ENCODE peak calls at places on chromosomes 13 and 19, in eight cellular contexts. V is breast epithelium, U is prostate gland, E is osteoblast, D is fibroblast of lung, L is SJSA1, W is adipocyte, O is heart right ventricle. Y is an unnamed sample. For H3K36me3, the result is how much of the 10 kb centered on the place peaks cover.

GRCh38 chr13:40401911-40402776 is 264.3 kb downstream of the FOXO1 start:
- DNase-seq in E (peak), D (peak), U (peak), O (peak), L (peak), V (peak), W (peak), Y (no peak)

GRCh38 chr13:98751397-98752110 is 918 bp downstream of the SLC15A1 start:
- DNase-seq in W (peak), O (no peak), D (peak), U (no peak), V (no peak), E (peak), L (no peak), Y (peak)

GRCh38 chr13:68697551-68697950 is 1410.1 kb upstream of the ATXN8OS start:
- DNase-seq in L (no peak), D (peak), U (no peak), O (no peak), V (no peak), W (no peak), E (no peak), Y (no peak)

GRCh38 chr19:58262922-58263296 is 15.8 kb upstream of the ZNF8 start:
- DNase-seq in W (no peak), O (no peak), D (no peak), L (no peak), V (no peak), U (no peak), E (no peak), Y (no peak)

GRCh38 chr13:50797081-50797480 is 46.4 kb downstream of the DLEU7 start:
- DNase-seq in E (no peak), D (no peak), O (no peak), L (no peak), U (no peak), W (no peak), V (no peak), Y (no peak)

GRCh38 chr13:41315466-41316047 is 4.5 kb downstream of the NAA16 start:
- DNase-seq in W (peak), O (no peak), U (no peak), D (peak), V (no peak), L (no peak), E (no peak), Y (no peak)

GRCh38 chr19:11495481-11495880 is 10.2 kb downstream of the ZNF653 start:
- DNase-seq in E (no peak), L (no peak), O (no peak), V (no peak), W (no peak), D (no peak), U (no peak), Y (peak)

GRCh38 chr13:85313761-85314503 is 485.3 kb downstream of the SLITRK6 start:
- DNase-seq in V (no peak), O (no peak), W (peak), L (peak), U (no peak), E (no peak), D (peak), Y (no peak)

GRCh38 chr13:113490496-113491417 is at the start of gene DCUN1D2:
- DNase-seq in U (peak), V (peak), W (peak), O (peak), L (peak), D (peak), E (peak), Y (peak)

GRCh38 chr13:105928048-105928447 is 607.4 kb downstream of the EFNB2 start:
- DNase-seq in L (no peak), O (no peak), U (no peak), E (no peak), D (peak), W (no peak), V (no peak), Y (no peak)

GRCh38 chr19:40750035-40750284 is 317 bp downstream of the ACTMAP start:
- DNase-seq in U (no peak), W (peak), O (no peak), E (no peak), V (no peak), D (no peak), L (no peak), Y (peak)

GRCh38 chr13:50910483-50910805 is 853 bp downstream of the RNASEH2B start:
- DNase-seq in E (peak), W (peak), O (no peak), V (no peak), L (peak), U (no peak), D (peak), Y (peak)

GRCh38 chr13:114226088-114226487 is 8.6 kb upstream of the CDC16 start:
- DNase-seq in D (no peak), E (no peak), L (no peak), U (no peak), V (no peak), W (no peak), O (no peak), Y (no peak)

GRCh38 chr19:49150106-49150943 is 4.9 kb downstream of the HRC start:
- DNase-seq in W (peak), O (peak), E (peak), V (peak), U (peak), D (peak), L (peak), Y (peak)

GRCh38 chr13:33394294-33394932 is 108.9 kb upstream of the STARD13 start:
- DNase-seq in E (no peak), V (no peak), U (no peak), O (no peak), D (no peak), W (no peak), L (no peak), Y (no peak)

GRCh38 chr13:22073718-22074117 is 402.8 kb downstream of the FGF9 start:
- DNase-seq in L (no peak), D (no peak), V (no peak), O (no peak), U (no peak), E (no peak), W (no peak), Y (no peak)

GRCh38 chr19:39655613-39656012 is at the start of gene LGALS16:
- DNase-seq in E (no peak), U (no peak), W (no peak), L (no peak), V (no peak), D (no peak), O (no peak), Y (no peak)

GRCh38 chr13:43364210-43365041 is 341.0 kb downstream of the DNAJC15 start:
- DNase-seq in O (no peak), U (no peak), L (peak), E (peak), V (no peak), D (peak), W (no peak), Y (no peak)

GRCh38 chr19:4130635-4131438 is 6.9 kb upstream of the MAP2K2 start:
- DNase-seq in E (peak), U (no peak), L (no peak), W (peak), V (no peak), O (no peak), D (peak), Y (peak)

GRCh38 chr13:110867380-110867779 is 47.5 kb downstream of the ANKRD10 start:
- DNase-seq in V (no peak), U (no peak), O (no peak), E (no peak), D (no peak), W (no peak), L (peak), Y (no peak)

GRCh38 chr13:94178625-94179244 is 300.7 kb downstream of the DCT start:
- DNase-seq in W (no peak), D (peak), L (no peak), U (peak), O (no peak), E (no peak), V (no peak), Y (no peak)

GRCh38 chr19:56748443-56748842 is 76.9 kb upstream of the ZNF835 start:
- DNase-seq in W (peak), E (no peak), L (no peak), D (no peak), U (no peak), V (no peak), O (no peak), Y (no peak)

GRCh38 chr19:13839193-13839937 is 37.6 kb upstream of the NANOS3 start:
- DNase-seq in V (peak), U (peak), L (peak), O (peak), E (peak), D (peak), W (peak), Y (peak)

GRCh38 chr19:23403581-23404324 is 8.5 kb upstream of the ZNF91 start:
- DNase-seq in U (no peak), O (no peak), W (no peak), V (no peak), L (no peak), E (no peak), D (no peak), Y (peak)

GRCh38 chr13:32443111-32443510 is 15.2 kb upstream of the N4BP2L1 start:
- DNase-seq in O (no peak), V (no peak), W (peak), D (no peak), U (peak), E (no peak), L (no peak), Y (no peak)

GRCh38 chr19:3179739-3180293 is 1.2 kb downstream of the S1PR4 start:
- DNase-seq in O (no peak), W (no peak), E (peak), V (no peak), D (no peak), U (no peak), L (no peak), Y (peak)

GRCh38 chr19:611506-611869 is 21.8 kb downstream of the HCN2 start:
- DNase-seq in E (peak), W (peak), U (no peak), V (no peak), D (peak), L (peak), O (no peak), Y (no peak)

GRCh38 chr13:26707122-26708006 is 53.2 kb downstream of the GPR12 start:
- DNase-seq in D (peak), L (no peak), V (no peak), U (no peak), E (peak), O (no peak), W (peak), Y (peak)

GRCh38 chr13:21925720-21926119 is 254.8 kb downstream of the FGF9 start:
- DNase-seq in E (no peak), L (no peak), D (no peak), W (no peak), O (no peak), U (no peak), V (no peak), Y (peak)

GRCh38 chr13:69857188-69857821 is 250.3 kb upstream of the ATXN8OS start:
- DNase-seq in D (peak), U (no peak), V (no peak), O (no peak), W (peak), L (no peak), E (no peak), Y (no peak)

GRCh38 chr13:35857769-35858168 is 273.4 kb downstream of the DCLK1 start:
- DNase-seq in W (peak), L (peak), E (no peak), U (no peak), O (no peak), V (no peak), D (peak), Y (peak)

GRCh38 chr13:103056008-103056407 is 10.2 kb downstream of the SLC10A2 start:
- DNase-seq in V (no peak), D (no peak), E (no peak), W (no peak), O (no peak), L (no peak), U (no peak), Y (no peak)

GRCh38 chr13:50760751-50761150 is 82.7 kb downstream of the DLEU7 start:
- DNase-seq in O (no peak), V (no peak), L (no peak), U (no peak), E (peak), D (no peak), W (peak), Y (no peak)

GRCh38 chr13:27465611-27466010 is 15.2 kb upstream of the MTIF3 start:
- DNase-seq in W (no peak), O (no peak), V (no peak), L (no peak), D (no peak), E (no peak), U (no peak), Y (no peak)

GRCh38 chr19:40601061-40601973 is at the start of gene LTBP4:
- DNase-seq in U (no peak), V (no peak), L (no peak), W (peak), D (peak), E (peak), O (peak), Y (no peak)

GRCh38 chr19:19071897-19072296 is 8.1 kb downstream of the SLC25A42 start:
- DNase-seq in E (no peak), D (no peak), V (no peak), L (no peak), W (no peak), O (no peak), U (no peak), Y (no peak)

GRCh38 chr13:39335721-39336120 is 267.3 kb downstream of the LHFPL6 start:
- DNase-seq in U (no peak), O (no peak), L (no peak), V (no peak), D (no peak), E (no peak), W (no peak), Y (no peak)

GRCh38 chr13:51942189-51942588 is 69.1 kb downstream of the ATP7B start:
- DNase-seq in W (no peak), E (no peak), V (no peak), O (no peak), L (no peak), D (no peak), U (no peak), Y (no peak)

GRCh38 chr13:102693781-102694180 is 1.1 kb downstream of the METTL21C start:
- DNase-seq in O (no peak), U (no peak), L (no peak), E (peak), V (no peak), W (no peak), D (peak), Y (no peak)

GRCh38 chr19:38564981-38565685 is 52.6 kb downstream of the MAP4K1 start:
- DNase-seq in D (peak), W (peak), E (peak), O (no peak), V (no peak), L (no peak), U (no peak), Y (peak)

GRCh38 chr19:38562096-38562495 is 55.7 kb downstream of the MAP4K1 start:
- DNase-seq in V (no peak), O (no peak), L (no peak), U (no peak), W (no peak), E (peak), D (no peak), Y (no peak)

GRCh38 chr19:38569368-38569983 is 48.3 kb downstream of the MAP4K1 start:
- DNase-seq in O (no peak), L (no peak), E (no peak), D (no peak), W (no peak), U (no peak), V (no peak), Y (no peak)

GRCh38 chr19:38563475-38563874 is 54.3 kb downstream of the MAP4K1 start:
- DNase-seq in U (no peak), W (no peak), E (peak), L (no peak), D (no peak), V (no peak), O (no peak), Y (no peak)

GRCh38 chr19:38565686-38566105 is 52.1 kb downstream of the MAP4K1 start:
- DNase-seq in U (no peak), E (no peak), W (no peak), D (no peak), O (no peak), L (no peak), V (no peak), Y (peak)
- H3K4me3 ChIP-seq in U (peak), E (no peak), W (no peak), D (no peak), O (peak), L (no peak), V (peak), Y (no peak)

GRCh38 chr19:37226248-37226647 is 8.2 kb downstream of the ZNF383 start:
- DNase-seq in W (no peak), D (no peak), V (no peak), E (no peak), L (no peak), U (no peak), O (no peak), Y (no peak)

GRCh38 chr19:37227996-37228395 is 10.0 kb downstream of the ZNF383 start:
- DNase-seq in L (no peak), U (no peak), E (no peak), D (no peak), V (no peak), O (no peak), W (no peak), Y (no peak)
- H3K36me3 ChIP-seq in L (under half), U (under half), E (under half), D (under half), V (under half), O (under half), W (half or more), Y (under half)

GRCh38 chr19:34134190-34135032 is 37.9 kb upstream of the LSM14A start:
- DNase-seq in U (peak), W (peak), V (peak), O (peak), L (peak), D (peak), E (peak), Y (peak)
- H3K4me3 ChIP-seq in U (peak), W (peak), V (peak), O (peak), L (peak), D (peak), E (peak), Y (peak)

DNA sequence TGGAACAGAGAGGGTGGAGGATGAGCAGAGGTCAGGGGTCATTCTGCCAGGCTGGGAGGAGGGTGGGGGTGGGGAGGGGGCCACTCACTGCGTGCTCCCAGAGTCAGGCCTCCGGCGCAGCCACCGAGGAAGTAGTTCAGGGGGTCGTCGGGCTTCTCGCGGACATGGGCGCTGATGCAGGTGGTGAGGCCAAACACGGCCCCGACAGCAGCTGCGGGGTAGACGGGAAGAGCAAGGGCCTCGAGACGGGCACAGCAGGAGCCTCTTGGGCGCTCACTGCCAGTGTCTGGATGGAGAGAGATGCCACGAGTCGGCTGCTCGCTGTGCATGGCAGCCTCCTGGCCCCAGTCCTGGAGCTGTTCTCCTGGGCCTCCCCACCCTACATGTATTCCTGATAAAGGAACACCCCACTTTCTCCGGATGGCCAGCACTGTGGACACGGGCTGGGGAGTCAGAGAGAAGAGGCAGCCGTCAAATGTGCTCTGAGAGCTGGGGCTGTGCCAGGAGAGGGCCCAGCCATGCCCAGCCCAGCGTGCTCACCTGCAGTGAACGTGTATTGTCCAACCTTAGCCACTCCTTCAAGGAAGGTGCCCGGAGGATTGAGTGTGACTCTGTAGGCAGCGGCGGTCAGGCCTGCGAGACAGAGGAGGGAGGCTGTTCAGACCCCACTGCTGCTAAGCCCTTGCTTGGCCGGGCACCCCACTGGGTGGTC is 7.1 kb downstream of the NDUFA11 start:
- DNase-seq in E (peak), W (no peak), O (no peak), U (no peak), V (no peak), L (no peak), D (no peak), Y (no peak)
- H3K36me3 ChIP-seq in E (under half), W (under half), O (under half), U (under half), V (under half), L (under half), D (under half), Y (under half)

GRCh38 chr19:29528350-29528945 is 2.7 kb downstream of the VSTM2B start:
- DNase-seq in L (no peak), W (peak), U (no peak), D (peak), O (peak), V (peak), E (peak), Y (peak)
- H3K4me3 ChIP-seq in L (no peak), W (peak), U (no peak), D (no peak), O (peak), V (peak), E (peak), Y (peak)

GRCh38 chr19:32350492-32350891 is 5.1 kb downstream of the ZNF507 start:
- DNase-seq in L (no peak), W (no peak), E (no peak), D (no peak), V (no peak), U (no peak), O (no peak), Y (no peak)

GRCh38 chr19:32354345-32354744 is 8.9 kb downstream of the ZNF507 start:
- DNase-seq in L (no peak), W (no peak), U (no peak), D (no peak), E (no peak), O (no peak), V (no peak), Y (no peak)

GRCh38 chr19:32355309-32355708 is 9.9 kb downstream of the ZNF507 start:
- DNase-seq in D (no peak), U (no peak), W (no peak), O (no peak), V (no peak), E (no peak), L (no peak), Y (no peak)

GRCh38 chr19:32349724-32350475 is 4.5 kb downstream of the ZNF507 start:
- DNase-seq in W (no peak), E (no peak), D (no peak), U (no peak), L (no peak), V (no peak), O (no peak), Y (no peak)

DNA sequence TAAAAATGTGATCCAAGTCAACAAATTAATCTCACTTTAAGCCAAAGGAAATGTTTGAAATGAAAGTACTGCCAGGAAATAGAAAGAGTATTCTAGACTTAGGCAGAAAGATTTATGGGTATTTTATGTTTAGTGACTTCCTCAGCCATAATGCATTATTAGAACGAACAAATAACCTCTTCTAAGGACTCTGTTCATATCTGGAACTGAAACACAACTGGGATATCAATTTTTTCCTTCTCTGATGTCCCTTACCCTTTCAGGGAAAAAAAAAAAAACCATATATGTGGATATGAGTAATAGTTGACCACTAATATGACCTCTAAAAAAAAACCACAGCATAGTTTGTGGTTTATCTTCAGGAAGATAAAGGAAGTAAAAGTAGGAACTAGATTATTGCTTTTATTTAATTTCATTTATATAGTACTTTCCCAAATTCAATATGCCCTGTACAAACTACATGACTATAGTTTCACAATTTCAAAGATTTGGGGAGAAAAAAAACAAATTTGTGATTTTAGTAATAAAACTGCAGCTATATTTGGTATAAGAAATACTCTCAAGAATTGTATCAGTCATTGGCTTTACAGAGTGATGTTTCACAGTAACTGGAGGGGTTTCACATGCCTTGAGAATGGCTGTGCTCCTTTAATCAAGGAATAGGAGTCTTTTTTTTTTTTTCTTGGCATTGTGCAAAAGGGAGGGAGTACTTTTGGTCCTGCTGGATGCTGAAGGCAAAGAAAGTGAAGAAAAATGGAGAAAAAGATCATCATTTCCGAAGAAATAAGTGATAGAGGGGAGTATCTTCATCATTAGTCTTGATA is 6.6 kb downstream of the ZNF507 start:
- DNase-seq in L (no peak), U (no peak), D (peak), V (no peak), E (peak), O (no peak), W (no peak), Y (no peak)
- H3K36me3 ChIP-seq in L (half or more), U (under half), D (under half), V (under half), E (half or more), O (under half), W (half or more), Y (under half)

GRCh38 chr13:46374710-46375109 is 12.3 kb downstream of the RUBCNL start:
- DNase-seq in L (no peak), U (no peak), O (no peak), W (no peak), E (no peak), V (no peak), D (no peak), Y (no peak)
- H3K4me3 ChIP-seq in L (no peak), U (no peak), O (no peak), W (no peak), E (no peak), V (no peak), D (no peak), Y (no peak)

Y was measured in H7.